ENCODE peak calls at places on chromosomes 11 and 22, in four cellular contexts. P is WTC11, Y is cardiac fibroblast, U is fibroblast of the aortic adventitia. C is an unnamed sample.

GRCh38 chr11:108775324-108775723 is 110.5 kb downstream of the DDX10 start:
- DNase-seq in P (no peak), U (no peak), Y (no peak), C (no peak)

GRCh38 chr22:11360632-11361031 is 4167.4 kb upstream of the OR11H1 start:
- DNase-seq in Y (no peak), P (no peak), U (no peak), C (no peak)

GRCh38 chr11:331332-332060 is 10.8 kb upstream of the IFITM3 start:
- DNase-seq in Y (no peak), P (no peak), U (no peak), C (no peak)

GRCh38 chr11:41497974-41498373 is 38.5 kb upstream of the LRRC4C start:
- DNase-seq in Y (peak), U (peak), P (peak), C (no peak)

GRCh38 chr22:30859714-30860095 is 108.9 kb downstream of the MORC2 start:
- DNase-seq in Y (no peak), P (no peak), U (no peak), C (no peak)

GRCh38 chr11:121194731-121195596 is 93.9 kb downstream of the TECTA start:
- DNase-seq in P (peak), U (peak), Y (peak), C (peak)

GRCh38 chr11:47233989-47234668 is 14.5 kb downstream of the ACP2 start:
- DNase-seq in P (peak), U (peak), Y (peak), C (no peak)

GRCh38 chr11:28860898-28861297 is 752.7 kb downstream of the METTL15 start:
- DNase-seq in Y (peak), P (no peak), U (peak), C (no peak)

GRCh38 chr22:42236268-42236667 is 34.2 kb downstream of the TCF20 start:
- DNase-seq in Y (no peak), P (no peak), U (no peak), C (no peak)

GRCh38 chr22:47089796-47090460 is 327.5 kb downstream of the TBC1D22A start:
- DNase-seq in U (no peak), P (no peak), Y (no peak), C (no peak)

GRCh38 chr11:35943294-35943693 is 568 bp upstream of the LDLRAD3 start:
- DNase-seq in Y (no peak), P (no peak), U (no peak), C (no peak)

DNA sequence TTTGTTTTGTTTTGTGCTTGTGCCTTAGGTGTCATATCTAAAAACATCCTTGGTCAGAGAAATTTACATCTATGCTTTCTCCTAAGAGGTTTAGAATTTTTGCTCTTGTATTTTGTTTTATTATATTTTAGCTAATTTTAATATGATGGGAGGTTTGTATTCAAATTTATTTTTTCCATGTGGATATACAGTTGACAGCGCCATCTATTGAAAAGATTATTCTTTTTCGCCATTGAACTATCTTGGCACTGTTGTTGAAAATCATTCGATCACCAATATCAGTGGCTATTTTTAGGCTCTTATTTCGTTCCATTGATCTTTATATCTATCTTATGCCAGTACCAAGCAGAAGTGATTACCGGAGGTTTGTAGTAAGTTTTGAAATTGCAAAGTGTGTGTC is 510.3 kb downstream of the BRD1 start:
- DNase-seq in P (no peak), Y (no peak), U (no peak), C (no peak)
- TF ChIP-seq CTCF in P (no peak), Y (no peak), U (no peak), C (no peak)

GRCh38 chr11:20949585-20949984 is 280.2 kb downstream of the NELL1 start:
- DNase-seq in U (no peak), P (no peak), Y (no peak), C (no peak)
- TF ChIP-seq CTCF in U (no peak), P (no peak), Y (no peak), C (no peak)

GRCh38 chr11:20874358-20874757 is 205.0 kb downstream of the NELL1 start:
- DNase-seq in P (no peak), Y (no peak), U (no peak), C (no peak)

GRCh38 chr11:20876738-20877137 is 207.4 kb downstream of the NELL1 start:
- DNase-seq in Y (no peak), P (no peak), U (no peak), C (no peak)

DNA sequence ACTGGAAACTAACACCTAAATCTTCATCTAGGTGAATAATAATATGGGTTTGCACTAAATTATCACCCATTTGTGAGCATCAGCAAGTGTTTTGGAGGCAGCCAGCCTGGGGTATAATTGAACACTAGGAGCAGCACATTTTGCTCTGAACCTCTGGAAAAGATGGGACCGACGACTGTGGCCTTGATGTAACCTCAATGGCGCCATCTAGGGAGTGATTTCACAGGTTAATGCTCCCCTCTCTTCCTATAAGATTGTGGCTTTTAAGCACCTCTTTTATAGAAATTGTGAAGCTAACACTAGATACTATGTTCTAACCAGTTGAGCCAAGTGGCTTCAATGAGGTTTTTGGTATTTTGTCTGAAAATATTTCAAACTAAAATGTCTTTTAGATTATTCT is 203.7 kb downstream of the NELL1 start:
- DNase-seq in Y (no peak), P (peak), U (no peak), C (no peak)
- TF ChIP-seq CTCF in Y (no peak), P (peak), U (no peak), C (peak)

GRCh38 chr11:22775248-22775647 is 54.4 kb downstream of the SVIP start:
- DNase-seq in P (no peak), Y (no peak), U (no peak), C (no peak)

GRCh38 chr11:22779850-22780249 is 49.8 kb downstream of the SVIP start:
- DNase-seq in Y (no peak), U (no peak), P (no peak), C (no peak)

GRCh38 chr11:22780914-22781593 is 48.5 kb downstream of the SVIP start:
- DNase-seq in Y (no peak), P (no peak), U (no peak), C (no peak)

GRCh38 chr11:22774716-22775115 is 54.9 kb downstream of the SVIP start:
- DNase-seq in U (no peak), Y (no peak), P (no peak), C (no peak)

DNA sequence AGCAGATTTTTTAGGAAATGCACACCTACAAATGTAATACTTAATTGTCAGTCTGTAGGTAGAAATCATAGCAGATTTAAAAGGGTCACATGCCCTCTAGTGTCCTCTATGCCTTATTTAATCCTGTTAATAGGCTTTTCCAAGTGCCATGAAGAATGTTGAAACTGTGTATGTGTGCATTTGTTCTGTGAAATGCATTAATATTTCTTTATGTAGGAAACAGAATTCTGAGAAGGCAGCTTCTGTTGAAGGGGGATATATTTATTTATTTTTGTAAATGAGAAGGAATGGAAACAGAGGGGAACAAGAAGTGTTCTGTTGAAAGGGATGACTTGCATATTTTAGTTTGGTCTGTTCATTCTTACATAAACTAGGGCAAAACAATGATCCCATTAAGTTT is 51.0 kb downstream of the SVIP start:
- DNase-seq in Y (no peak), P (no peak), U (no peak), C (no peak)
- TF ChIP-seq CTCF in Y (no peak), P (no peak), U (no peak), C (no peak)

DNA sequence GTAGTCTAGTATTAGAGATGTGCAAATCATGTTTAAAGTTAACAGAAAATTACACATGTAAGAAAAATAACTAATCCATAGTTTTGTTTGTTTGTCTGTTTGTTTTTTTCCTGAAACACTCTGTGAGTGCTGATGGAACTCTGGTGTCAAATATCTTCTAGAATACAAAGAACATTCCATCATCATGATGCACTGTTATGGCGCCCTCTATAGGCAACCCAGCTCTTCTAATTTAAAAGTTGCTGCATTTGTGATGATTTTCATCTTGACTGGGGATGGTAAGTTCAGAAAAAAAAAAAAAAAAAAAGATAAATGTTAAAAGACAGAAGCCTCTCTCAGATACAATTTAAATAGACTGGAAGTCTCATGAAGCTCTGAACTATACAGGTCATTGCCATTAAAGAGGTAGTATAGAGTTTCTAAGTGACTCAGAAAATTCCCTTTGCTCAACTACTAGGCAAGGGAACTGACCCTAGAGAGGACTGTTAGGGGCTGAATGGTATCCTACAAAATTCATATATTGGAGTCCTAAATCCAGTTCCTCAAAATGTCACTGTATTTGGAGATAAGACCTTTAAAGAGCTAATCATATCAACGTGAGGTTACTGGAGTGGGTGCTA is 597.2 kb upstream of the ANO3 start:
- DNase-seq in P (no peak), Y (peak), U (peak), C (no peak)
- TF ChIP-seq CTCF in P (no peak), Y (peak), U (peak), C (peak)

GRCh38 chr11:4826425-4826824 is 5.3 kb downstream of the OR51F2 start:
- DNase-seq in P (no peak), U (no peak), Y (peak), C (no peak)
- TF ChIP-seq CTCF in P (peak), U (no peak), Y (peak), C (no peak)

DNA sequence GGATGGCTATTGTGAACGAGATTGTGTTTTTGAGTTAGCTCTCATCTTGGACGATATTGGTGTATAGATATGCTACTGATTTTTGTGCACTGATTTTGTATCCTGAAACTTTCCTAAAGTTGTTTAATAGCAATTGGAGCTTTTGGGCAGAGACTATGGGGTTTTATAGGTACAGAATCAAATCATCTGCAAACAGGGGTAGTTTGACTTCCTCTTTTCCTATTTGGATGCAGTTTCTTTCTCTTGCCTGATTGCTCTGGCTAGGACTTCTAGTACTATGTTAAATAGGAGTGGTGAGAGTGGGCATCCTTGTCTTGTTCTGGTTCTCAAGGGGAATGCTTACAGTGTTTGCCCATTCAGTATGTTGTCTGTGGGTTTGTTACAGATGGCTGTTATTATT is 8.9 kb upstream of the SCGB1D1 start:
- DNase-seq in U (no peak), Y (no peak), P (no peak), C (no peak)
- TF ChIP-seq CTCF in U (no peak), Y (no peak), P (no peak), C (no peak)

GRCh38 chr11:112784323-112785073 is 176.7 kb upstream of the NCAM1 start:
- DNase-seq in Y (peak), P (no peak), U (peak), C (no peak)

GRCh38 chr11:112778091-112778889 is 182.9 kb upstream of the NCAM1 start:
- DNase-seq in U (no peak), P (no peak), Y (no peak), C (no peak)

GRCh38 chr11:112776834-112777793 is 184.1 kb upstream of the NCAM1 start:
- DNase-seq in U (no peak), Y (no peak), P (no peak), C (no peak)

GRCh38 chr11:112783945-112784322 is 177.3 kb upstream of the NCAM1 start:
- DNase-seq in U (no peak), P (no peak), Y (no peak), C (no peak)

DNA sequence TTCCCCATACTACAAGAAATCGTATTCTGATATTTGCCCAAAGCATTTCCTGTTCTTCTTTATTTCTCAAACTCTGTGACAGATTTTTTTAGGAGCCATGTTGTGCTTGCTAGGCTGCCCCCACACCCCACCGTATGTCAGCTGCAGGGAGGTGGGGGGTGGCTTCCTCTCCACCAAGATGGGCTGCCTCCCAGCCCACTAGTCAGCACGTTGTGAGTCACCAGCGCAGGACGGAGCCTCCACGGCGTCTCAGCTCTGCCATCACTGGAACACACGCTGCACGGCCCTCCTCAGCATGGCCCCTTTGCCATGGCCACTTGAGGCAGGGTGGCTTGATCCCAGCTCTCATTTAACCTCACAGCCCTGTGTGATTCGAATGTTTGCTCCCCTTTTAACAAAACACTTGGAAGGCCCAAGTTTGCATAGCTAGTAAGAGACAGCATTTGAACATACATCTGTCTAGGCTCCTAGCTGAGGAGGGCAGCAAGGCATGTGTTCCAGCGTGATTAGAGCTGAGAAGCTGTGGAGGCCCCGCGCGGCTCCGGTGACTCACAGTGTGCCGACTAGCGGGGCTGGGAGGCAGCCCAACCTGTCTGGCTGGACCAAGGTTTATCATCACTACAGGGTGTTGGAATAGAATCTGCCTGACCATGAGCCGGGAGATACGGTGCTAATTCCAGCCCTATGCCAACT is 180.7 kb upstream of the NCAM1 start:
- DNase-seq in U (peak), P (no peak), Y (peak), C (no peak)
- TF ChIP-seq CTCF in U (peak), P (no peak), Y (no peak), C (no peak)